ENCODE peak calls at places on chromosome 3, in five cellular contexts. W is gastrocnemius medialis, Q is heart left ventricle, V is stomach, N is tibial artery. M is an unnamed sample.

GRCh38 chr3:5252111-5252510 is 64.6 kb downstream of the EDEM1 start:
- DNase-seq in V (no peak), Q (no peak), N (no peak), W (no peak), M (no peak)

GRCh38 chr3:65894679-65895078 is 144.0 kb downstream of the MAGI1 start:
- DNase-seq in W (no peak), Q (no peak), N (no peak), V (no peak), M (no peak)

GRCh38 chr3:122577409-122578028 is at the start of gene PARP15:
- DNase-seq in W (no peak), V (no peak), Q (peak), N (no peak), M (no peak)

GRCh38 chr3:71858493-71859127 is 73.7 kb upstream of the PROK2 start:
- DNase-seq in V (no peak), Q (no peak), N (no peak), W (no peak), M (no peak)

GRCh38 chr3:29329986-29330514 is 49.2 kb downstream of the RBMS3 start:
- DNase-seq in Q (no peak), W (no peak), N (no peak), V (no peak), M (no peak)

GRCh38 chr3:5186089-5186853 is 1.2 kb upstream of the EDEM1 start:
- DNase-seq in Q (no peak), V (no peak), W (peak), N (no peak), M (no peak)

GRCh38 chr3:126300761-126301481 is 56.3 kb downstream of the KLF15 start:
- DNase-seq in W (no peak), Q (peak), V (peak), N (peak), M (no peak)

GRCh38 chr3:184237211-184237610 is 7.8 kb downstream of the VWA5B2 start:
- DNase-seq in N (no peak), V (no peak), W (no peak), Q (no peak), M (no peak)

GRCh38 chr3:41224120-41224806 is 25.0 kb downstream of the CTNNB1 start:
- DNase-seq in N (no peak), V (no peak), W (no peak), Q (peak), M (no peak)

GRCh38 chr3:43686333-43686699 is 4.4 kb upstream of the ABHD5 start:
- DNase-seq in N (no peak), V (no peak), Q (no peak), W (no peak), M (no peak)

GRCh38 chr3:173618703-173619102 is 221.2 kb downstream of the NLGN1 start:
- DNase-seq in N (no peak), W (no peak), Q (peak), V (no peak), M (no peak)

GRCh38 chr3:144429719-144430121 is 458.1 kb downstream of the DIPK2A start:
- DNase-seq in W (no peak), V (no peak), Q (no peak), N (no peak), M (no peak)

GRCh38 chr3:8438507-8439079 is 63.0 kb upstream of the LMCD1 start:
- DNase-seq in N (no peak), Q (no peak), V (peak), W (no peak), M (no peak)

GRCh38 chr3:12679468-12679867 is 15.6 kb upstream of the RAF1 start:
- DNase-seq in Q (no peak), W (peak), N (no peak), V (no peak), M (no peak)

GRCh38 chr3:53740946-53741345 is 105.3 kb downstream of the CHDH start:
- DNase-seq in V (no peak), N (no peak), W (no peak), Q (no peak), M (no peak)

GRCh38 chr3:38998086-38998485 is 53.7 kb downstream of the SCN11A start:
- DNase-seq in N (no peak), V (no peak), W (no peak), Q (no peak), M (no peak)

GRCh38 chr3:2578560-2578959 is 479.9 kb downstream of the CNTN4 start:
- DNase-seq in W (no peak), N (no peak), Q (no peak), V (no peak), M (no peak)

GRCh38 chr3:170222647-170223541 is 670 bp downstream of the PRKCI start:
- DNase-seq in Q (peak), N (peak), W (peak), V (peak), M (no peak)

GRCh38 chr3:78610462-78611125 is 1157.2 kb downstream of the ROBO1 start:
- DNase-seq in W (no peak), N (no peak), V (no peak), Q (no peak), M (no peak)

GRCh38 chr3:24145981-24146822 is 201.1 kb downstream of the NR1D2 start:
- DNase-seq in Q (no peak), V (no peak), W (no peak), N (no peak), M (no peak)

GRCh38 chr3:172146349-172146748 is 107.0 kb downstream of the FNDC3B start:
- DNase-seq in V (no peak), Q (no peak), N (no peak), W (no peak), M (no peak)

GRCh38 chr3:73552700-73553099 is 72.0 kb downstream of the PDZRN3 start:
- DNase-seq in N (no peak), Q (no peak), V (no peak), W (peak), M (no peak)

GRCh38 chr3:29747991-29748390 is 467.1 kb downstream of the RBMS3 start:
- DNase-seq in N (no peak), W (no peak), Q (no peak), V (no peak), M (no peak)

GRCh38 chr3:130627143-130627849 is 110.3 kb downstream of the COL6A6 start:
- DNase-seq in W (no peak), Q (no peak), V (no peak), N (no peak), M (no peak)

GRCh38 chr3:174317005-174317404 is 542.1 kb upstream of the NAALADL2 start:
- DNase-seq in N (no peak), W (no peak), Q (no peak), V (no peak), M (no peak)

GRCh38 chr3:111481551-111481950 is 60.4 kb upstream of the CD96 start:
- DNase-seq in W (no peak), N (no peak), Q (no peak), V (no peak), M (no peak)

GRCh38 chr3:46955157-46955556 is 21.4 kb downstream of the CCDC12 start:
- DNase-seq in W (no peak), Q (no peak), N (no peak), V (no peak), M (no peak)
- H3K27ac ChIP-seq in W (peak), Q (no peak), N (no peak), V (peak), M (peak)

GRCh38 chr3:197555281-197556261 is at the start of gene BDH1:
- DNase-seq in V (peak), N (no peak), W (no peak), Q (no peak), M (no peak)
- TF ChIP-seq CTCF in V (no peak), N (no peak), W (no peak), Q (no peak), M (peak)

DNA sequence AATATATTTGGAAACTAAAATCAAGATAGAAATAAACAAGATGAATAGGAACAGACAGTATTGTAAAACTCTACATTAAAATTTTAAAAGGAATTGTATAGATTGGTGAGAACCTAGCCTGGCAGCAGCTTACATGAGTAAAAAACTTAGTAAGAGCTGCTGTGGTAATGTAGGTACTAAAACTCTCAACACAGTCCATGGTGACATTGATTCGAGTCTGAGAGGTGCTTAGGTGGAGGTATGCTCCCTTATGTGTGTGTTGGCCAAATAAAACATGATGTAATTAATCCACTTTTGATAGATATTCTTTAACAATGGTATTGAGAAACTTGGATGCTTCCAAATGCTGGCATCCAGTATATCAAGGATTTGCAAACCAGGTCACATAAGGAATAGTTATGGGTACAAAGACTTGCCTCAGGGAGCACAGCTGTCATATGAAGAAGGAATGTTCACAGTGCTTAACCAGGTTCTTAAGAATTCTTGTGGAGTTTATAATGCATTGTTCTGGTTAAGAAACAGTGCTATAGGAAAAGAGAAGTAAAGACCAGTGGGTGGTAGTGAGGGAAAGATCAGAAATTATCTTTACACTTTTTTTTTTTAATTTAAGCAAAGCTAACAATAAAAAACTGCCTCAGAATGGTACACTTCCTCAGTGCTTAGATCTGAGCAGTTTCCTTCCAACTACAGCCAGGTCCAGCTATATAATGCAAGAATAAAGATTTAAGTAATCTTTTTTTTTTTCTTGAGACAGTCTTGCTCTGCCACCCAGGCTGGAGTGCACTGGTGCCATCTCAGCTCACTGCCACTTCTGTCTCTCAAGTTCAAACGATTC is 24.6 kb upstream of the IL20RB start:
- DNase-seq in Q (no peak), V (no peak), N (no peak), W (no peak), M (no peak)
- H3K4me3 ChIP-seq in Q (no peak), V (no peak), N (no peak), W (no peak), M (no peak)

GRCh38 chr3:134325722-134326121 is 48.5 kb downstream of the AMOTL2 start:
- DNase-seq in N (no peak), Q (no peak), V (peak), W (no peak), M (no peak)

GRCh38 chr3:134328147-134328591 is 46.1 kb downstream of the AMOTL2 start:
- DNase-seq in N (no peak), V (no peak), Q (no peak), W (no peak), M (no peak)

GRCh38 chr3:134327594-134327975 is 46.7 kb downstream of the AMOTL2 start:
- DNase-seq in Q (no peak), V (no peak), N (no peak), W (no peak), M (no peak)

GRCh38 chr3:134326126-134326525 is 48.1 kb downstream of the AMOTL2 start:
- DNase-seq in Q (no peak), W (no peak), N (no peak), V (no peak), M (no peak)

DNA sequence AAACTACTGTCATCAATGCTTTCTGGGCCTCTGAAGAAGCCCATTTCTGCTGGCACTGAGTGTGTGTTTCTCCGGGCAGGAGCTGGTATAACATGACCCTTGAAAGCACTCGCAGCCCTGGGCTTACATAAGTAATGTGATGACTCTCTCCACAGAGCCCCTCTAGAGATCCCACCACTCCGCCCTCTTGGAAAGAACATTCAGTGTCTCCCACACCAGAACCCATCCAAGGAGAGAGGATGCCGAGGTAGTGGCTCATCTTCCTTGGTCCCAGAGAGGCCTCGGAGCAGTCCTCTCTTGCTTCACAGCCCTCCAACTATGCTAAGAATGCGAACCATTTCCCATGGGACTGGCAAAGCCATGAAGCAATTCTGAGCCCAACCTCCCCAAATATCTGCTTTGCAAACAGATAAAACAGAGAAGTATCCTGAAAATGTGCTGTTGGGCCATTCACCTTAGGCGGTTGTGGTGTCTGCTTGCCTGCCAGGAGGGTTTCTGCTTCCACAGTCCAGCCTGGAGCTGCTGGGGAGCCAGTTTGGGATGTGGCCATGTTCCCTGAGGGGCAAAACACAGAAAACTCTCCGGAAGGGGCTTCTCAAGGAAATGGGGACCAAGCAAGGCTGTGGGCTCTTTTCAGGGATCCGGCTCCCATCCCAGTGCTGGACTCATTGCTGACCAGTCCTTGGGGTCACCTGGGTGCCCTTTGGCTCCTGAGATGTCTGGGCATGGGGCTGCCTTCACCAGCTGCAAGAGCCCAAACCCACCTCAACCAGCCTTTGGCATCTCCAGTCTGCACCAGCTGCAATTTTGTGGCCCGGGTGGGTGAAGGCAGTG is 47.3 kb downstream of the AMOTL2 start:
- DNase-seq in N (peak), Q (no peak), W (peak), V (no peak), M (peak)
- H3K27ac ChIP-seq in N (peak), Q (peak), W (peak), V (peak), M (peak)

GRCh38 chr3:138907541-138907940 is 39.4 kb downstream of the FOXL2 start:
- DNase-seq in V (no peak), Q (no peak), W (no peak), N (no peak), M (no peak)

GRCh38 chr3:138909904-138910303 is 37.0 kb downstream of the FOXL2 start:
- DNase-seq in N (no peak), W (no peak), V (no peak), Q (no peak), M (no peak)

GRCh38 chr3:138912237-138912636 is 34.7 kb downstream of the FOXL2 start:
- DNase-seq in V (no peak), W (no peak), Q (no peak), N (no peak), M (no peak)

GRCh38 chr3:138911621-138912020 is 35.3 kb downstream of the FOXL2 start:
- DNase-seq in W (no peak), Q (no peak), N (no peak), V (no peak), M (no peak)

DNA sequence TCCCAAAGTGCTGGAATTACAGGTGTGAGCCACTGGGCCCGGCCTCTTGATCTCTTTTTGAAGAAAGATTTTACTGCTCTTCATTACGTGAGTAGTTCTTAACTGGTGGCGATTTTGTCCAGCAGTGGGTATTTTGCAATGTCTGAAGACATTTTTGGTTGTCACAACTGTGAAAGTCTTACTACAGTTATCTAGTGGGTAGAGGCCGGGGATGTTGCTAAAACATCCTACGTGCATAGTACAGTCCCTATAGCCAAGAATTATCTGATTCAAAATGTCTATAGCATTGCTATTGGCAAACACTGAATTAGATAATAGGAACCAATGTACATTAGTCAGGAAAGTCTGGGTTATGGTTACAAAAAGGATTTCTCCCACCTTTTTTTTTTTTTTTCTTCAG is 38.1 kb downstream of the FOXL2 start:
- DNase-seq in N (no peak), Q (no peak), V (no peak), W (no peak), M (no peak)
- TF ChIP-seq CTCF in N (no peak), Q (no peak), V (no peak), W (no peak), M (no peak)

DNA sequence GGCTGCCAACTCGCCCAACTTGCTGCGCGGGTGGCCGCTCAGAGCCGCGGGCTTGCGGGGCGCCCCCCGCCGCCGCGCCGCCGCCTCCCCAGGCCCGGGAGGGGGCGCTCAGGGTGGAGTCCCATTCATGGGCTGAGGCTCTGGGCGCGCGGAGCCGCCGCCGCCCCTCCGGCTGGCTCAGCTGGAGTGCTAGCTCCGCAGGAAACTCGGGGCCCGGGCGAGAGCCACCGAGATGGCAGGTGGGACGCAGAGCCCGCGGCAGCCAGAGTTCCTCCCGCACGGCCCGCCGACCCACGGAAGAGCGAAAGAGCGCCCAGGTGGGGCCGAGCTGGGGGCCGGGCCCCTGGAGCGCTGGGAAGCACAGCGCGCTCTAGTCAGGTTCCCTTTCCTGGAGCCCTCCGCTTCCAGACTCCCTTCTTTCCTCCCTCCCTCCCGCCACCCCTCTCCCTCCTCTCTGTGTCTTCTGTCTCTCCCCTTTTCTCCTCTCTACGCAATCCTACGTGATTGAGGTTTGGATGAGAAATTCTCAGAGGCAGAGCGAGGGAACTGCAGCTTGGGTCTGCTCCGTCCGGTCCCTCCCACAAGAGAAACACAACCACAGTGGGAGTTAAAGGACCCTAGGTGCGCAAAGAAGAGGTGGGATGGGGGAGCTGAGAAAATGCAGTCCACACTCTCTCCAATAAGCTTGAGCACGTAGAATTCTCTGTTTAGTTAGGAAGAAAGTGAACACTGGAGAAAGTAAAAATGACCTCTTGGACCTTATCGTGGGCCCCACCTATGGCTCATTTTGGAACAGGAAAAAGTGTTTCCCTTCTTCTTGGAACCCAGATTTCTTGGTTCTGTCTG is 317.3 kb downstream of the FGF12 start:
- DNase-seq in V (no peak), Q (peak), W (no peak), N (no peak), M (no peak)
- H3K4me3 ChIP-seq in V (peak), Q (peak), W (peak), N (peak), M (peak)

GRCh38 chr3:160812304-160812703 is 56.3 kb downstream of the PPM1L start:
- DNase-seq in N (no peak), W (no peak), V (no peak), Q (no peak), M (no peak)
- H3K27ac ChIP-seq in N (peak), W (peak), V (no peak), Q (peak), M (peak)

GRCh38 chr3:50675179-50676030 is 678 bp downstream of the DOCK3 start:
- DNase-seq in W (no peak), N (no peak), V (no peak), Q (peak), M (peak)
- TF ChIP-seq CTCF in W (peak), N (peak), V (no peak), Q (peak), M (peak)